ENCODE peak calls at places on chromosomes 12 and 14, in four cellular contexts. S is HepG2; K is PC-9; V is naive thymus-derived CD4-positive, alpha-beta T cell. T is an unnamed sample.

GRCh38 chr12:12696562-12697383 is 790 bp upstream of the GPR19 start:
- DNase-seq in S (peak), V (peak), K (peak), T (peak)

GRCh38 chr12:115953450-115953849 is 324.0 kb downstream of the MED13L start:
- DNase-seq in K (no peak), S (peak), V (no peak), T (no peak)

GRCh38 chr12:7241404-7242005 is 52.0 kb downstream of the PEX5 start:
- DNase-seq in V (no peak), S (no peak), K (no peak), T (peak)

GRCh38 chr14:101540481-101540880 is 20.8 kb upstream of the DIO3 start:
- DNase-seq in S (no peak), K (no peak), V (no peak), T (no peak)

GRCh38 chr12:111363578-111363977 is 5.3 kb downstream of the PHETA1 start:
- DNase-seq in S (no peak), V (no peak), K (peak), T (no peak)

GRCh38 chr12:22856120-22856699 is 231.2 kb downstream of the ETNK1 start:
- DNase-seq in K (no peak), S (peak), V (no peak), T (no peak)

GRCh38 chr12:113149361-113150150 is at the start of gene CFAP73:
- DNase-seq in K (peak), S (peak), V (no peak), T (no peak)

GRCh38 chr12:119673634-119674033 is 5.7 kb downstream of the PRKAB1 start:
- DNase-seq in S (no peak), V (no peak), K (no peak), T (no peak)

GRCh38 chr12:100789146-100789545 is 5.4 kb upstream of the ANO4 start:
- DNase-seq in V (no peak), S (no peak), K (no peak), T (no peak)

GRCh38 chr12:45685680-45686079 is 43.8 kb upstream of the ARID2 start:
- DNase-seq in S (no peak), V (no peak), K (no peak), T (no peak)

DNA sequence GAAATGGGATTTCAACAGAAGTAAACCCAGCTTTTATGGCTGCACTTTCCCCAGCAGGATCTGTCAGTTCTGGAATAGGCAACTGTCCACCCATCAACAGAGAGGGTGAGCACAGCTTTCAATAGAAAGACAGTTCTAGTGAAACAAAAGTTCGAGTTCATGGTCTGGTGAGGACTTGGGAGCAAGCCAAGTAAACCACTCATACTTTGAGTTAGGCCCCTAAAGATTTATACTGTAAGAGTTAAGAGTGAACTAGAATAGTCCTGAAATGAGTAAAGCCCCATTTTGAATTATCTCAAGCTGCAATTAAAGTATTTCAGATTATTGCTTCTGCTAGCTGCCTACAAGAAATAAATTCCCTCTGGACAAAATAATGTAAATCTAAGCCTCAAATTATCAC is 82.6 kb downstream of the METTL25 start:
- DNase-seq in V (no peak), S (no peak), K (no peak), T (no peak)
- H3K27ac ChIP-seq in V (no peak), S (no peak), K (no peak), T (no peak)

GRCh38 chr14:77139540-77140342 is 1.9 kb downstream of the ZDHHC22 start:
- DNase-seq in S (peak), V (peak), K (peak), T (no peak)

GRCh38 chr14:77141592-77142288 is at the start of gene ZDHHC22:
- DNase-seq in V (no peak), K (no peak), S (no peak), T (no peak)

GRCh38 chr14:77140343-77140936 is 1.2 kb downstream of the ZDHHC22 start:
- DNase-seq in K (no peak), V (no peak), S (no peak), T (no peak)

GRCh38 chr14:77140937-77141591 is 527 bp downstream of the ZDHHC22 start:
- DNase-seq in V (no peak), K (peak), S (no peak), T (no peak)

DNA sequence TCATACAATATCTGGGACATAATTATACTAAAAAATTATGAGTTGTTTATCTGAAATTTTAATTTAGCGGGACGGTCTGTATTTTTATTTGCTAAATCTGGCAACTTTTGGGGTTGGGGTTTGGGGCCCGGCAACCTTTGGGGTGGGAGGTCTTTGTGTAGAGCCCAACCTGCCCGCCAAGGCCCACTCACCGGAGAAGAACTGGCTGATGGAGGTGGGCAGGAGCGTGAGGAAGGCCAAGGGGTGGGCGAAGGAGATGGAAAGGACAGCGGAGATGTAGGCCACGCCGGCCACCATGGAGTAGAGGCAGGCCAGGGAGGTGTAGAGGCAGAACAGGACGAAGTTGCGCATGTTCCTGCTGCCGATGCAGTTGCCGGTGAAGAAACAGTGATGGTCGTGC is 2.6 kb downstream of the ZDHHC22 start:
- DNase-seq in S (no peak), V (no peak), K (no peak), T (no peak)
- H3K27ac ChIP-seq in S (no peak), V (no peak), K (no peak), T (no peak)

GRCh38 chr14:75886661-75887348 is 95.0 kb downstream of the TGFB3 start:
- DNase-seq in S (no peak), V (no peak), K (peak), T (no peak)
- H3K27ac ChIP-seq in S (no peak), V (no peak), K (peak), T (peak)

GRCh38 chr14:44897041-44897843 is 64.5 kb downstream of the KLHL28 start:
- DNase-seq in K (peak), V (peak), S (peak), T (peak)

GRCh38 chr14:44895716-44896115 is 66.0 kb downstream of the KLHL28 start:
- DNase-seq in S (no peak), K (no peak), V (no peak), T (peak)

GRCh38 chr14:44898547-44898946 is 63.2 kb downstream of the KLHL28 start:
- DNase-seq in V (no peak), S (no peak), K (no peak), T (no peak)

GRCh38 chr14:44897844-44898151 is 63.9 kb downstream of the KLHL28 start:
- DNase-seq in V (no peak), S (no peak), K (no peak), T (no peak)

GRCh38 chr14:44896275-44897040 is 65.3 kb downstream of the KLHL28 start:
- DNase-seq in K (no peak), V (no peak), S (peak), T (no peak)
- H3K27ac ChIP-seq in K (no peak), V (peak), S (peak), T (peak)